ENCODE peak calls at places on chromosomes 11 and 22, in nine cellular contexts. One of them, this sample, is unnamed.

GRCh38 chr11:47667135-47667534 is 24.8 kb upstream of the MTCH2 start:
- DNase-seq in AG10803: no peak
- DNase-seq in GM10248: no peak
- DNase-seq in IMR-90: peak; percentile 4
- DNase-seq in body of pancreas: no peak
- DNase-seq in hepatocyte: no peak
- DNase-seq in fibroblast of pulmonary artery: peak; percentile 5
- DNase-seq in neural crest cell: no peak
- DNase-seq in cardiac muscle cell: no peak
- DNase-seq in this sample: no peak

GRCh38 chr22:40498454-40499186 is 128.2 kb downstream of the SGSM3 start:
- DNase-seq in AG10803: peak; percentile 94
- DNase-seq in GM10248: no peak
- DNase-seq in IMR-90: peak; percentile 97
- DNase-seq in body of pancreas: no peak
- DNase-seq in hepatocyte: peak; percentile 63
- DNase-seq in fibroblast of pulmonary artery: peak; percentile 81
- DNase-seq in neural crest cell: no peak
- DNase-seq in cardiac muscle cell: peak; percentile 62
- DNase-seq in this sample: no peak

GRCh38 chr22:18997925-18998315 is 61.8 kb upstream of the PRODH start:
- DNase-seq in AG10803: no peak
- DNase-seq in GM10248: no peak
- DNase-seq in IMR-90: no peak
- DNase-seq in body of pancreas: no peak
- DNase-seq in hepatocyte: no peak
- DNase-seq in fibroblast of pulmonary artery: no peak
- DNase-seq in neural crest cell: no peak
- DNase-seq in cardiac muscle cell: no peak
- DNase-seq in this sample: no peak

GRCh38 chr11:131773626-131774025 is 403.2 kb downstream of the NTM start:
- DNase-seq in AG10803: no peak
- DNase-seq in GM10248: no peak
- DNase-seq in IMR-90: peak; percentile 20
- DNase-seq in body of pancreas: no peak
- DNase-seq in hepatocyte: no peak
- DNase-seq in fibroblast of pulmonary artery: no peak
- DNase-seq in neural crest cell: no peak
- DNase-seq in cardiac muscle cell: peak; percentile 21
- DNase-seq in this sample: no peak

GRCh38 chr22:29814003-29814402 is 24.1 kb downstream of the ASCC2 start:
- DNase-seq in AG10803: no peak
- DNase-seq in GM10248: no peak
- DNase-seq in IMR-90: no peak
- DNase-seq in body of pancreas: no peak
- DNase-seq in hepatocyte: peak; percentile 29
- DNase-seq in fibroblast of pulmonary artery: no peak
- DNase-seq in neural crest cell: no peak
- DNase-seq in cardiac muscle cell: no peak
- DNase-seq in this sample: no peak

GRCh38 chr11:126718319-126718718 is 282.3 kb downstream of the KIRREL3 start:
- DNase-seq in AG10803: peak; percentile 39
- DNase-seq in GM10248: no peak
- DNase-seq in IMR-90: peak; percentile 18
- DNase-seq in body of pancreas: no peak
- DNase-seq in hepatocyte: no peak
- DNase-seq in fibroblast of pulmonary artery: no peak
- DNase-seq in neural crest cell: no peak
- DNase-seq in cardiac muscle cell: no peak
- DNase-seq in this sample: no peak

GRCh38 chr11:7115775-7116174 is 27.0 kb downstream of the RBMXL2 start:
- DNase-seq in AG10803: no peak
- DNase-seq in GM10248: no peak
- DNase-seq in IMR-90: peak; percentile 43
- DNase-seq in body of pancreas: no peak
- DNase-seq in hepatocyte: no peak
- DNase-seq in fibroblast of pulmonary artery: peak; percentile 33
- DNase-seq in neural crest cell: no peak
- DNase-seq in cardiac muscle cell: no peak
- DNase-seq in this sample: no peak

GRCh38 chr22:31170971-31171370 is 11.0 kb downstream of the RNF185 start:
- DNase-seq in AG10803: no peak
- DNase-seq in GM10248: no peak
- DNase-seq in IMR-90: no peak
- DNase-seq in body of pancreas: no peak
- DNase-seq in hepatocyte: no peak
- DNase-seq in fibroblast of pulmonary artery: no peak
- DNase-seq in neural crest cell: no peak
- DNase-seq in cardiac muscle cell: no peak
- DNase-seq in this sample: no peak

GRCh38 chr22:18954941-18955571 is 19.0 kb upstream of the PRODH start:
- DNase-seq in AG10803: no peak
- DNase-seq in GM10248: no peak
- DNase-seq in IMR-90: no peak
- DNase-seq in body of pancreas: no peak
- DNase-seq in hepatocyte: no peak
- DNase-seq in fibroblast of pulmonary artery: no peak
- DNase-seq in neural crest cell: no peak
- DNase-seq in cardiac muscle cell: no peak
- DNase-seq in this sample: no peak

GRCh38 chr22:36116127-36116526 is 44.4 kb downstream of the APOL3 start:
- DNase-seq in AG10803: no peak
- DNase-seq in GM10248: no peak
- DNase-seq in IMR-90: no peak
- DNase-seq in body of pancreas: no peak
- DNase-seq in hepatocyte: no peak
- DNase-seq in fibroblast of pulmonary artery: no peak
- DNase-seq in neural crest cell: no peak
- DNase-seq in cardiac muscle cell: no peak
- DNase-seq in this sample: no peak

GRCh38 chr11:5004429-5005274 is 10.0 kb downstream of the OR51L1 start:
- DNase-seq in AG10803: peak; percentile 59
- DNase-seq in GM10248: peak; percentile 10
- DNase-seq in IMR-90: peak; percentile 61
- DNase-seq in body of pancreas: peak; percentile 61
- DNase-seq in hepatocyte: peak; percentile 81
- DNase-seq in fibroblast of pulmonary artery: peak; percentile 72
- DNase-seq in neural crest cell: peak; percentile 53
- DNase-seq in cardiac muscle cell: peak; percentile 74
- DNase-seq in this sample: peak; percentile 54

GRCh38 chr11:66062408-66062807 is 7.7 kb upstream of the PACS1 start:
- DNase-seq in AG10803: no peak
- DNase-seq in GM10248: no peak
- DNase-seq in IMR-90: no peak
- DNase-seq in body of pancreas: no peak
- DNase-seq in hepatocyte: no peak
- DNase-seq in fibroblast of pulmonary artery: no peak
- DNase-seq in neural crest cell: no peak
- DNase-seq in cardiac muscle cell: no peak
- DNase-seq in this sample: no peak

GRCh38 chr11:37105456-37105855 is 507.4 kb upstream of the RAG2 start:
- DNase-seq in AG10803: no peak
- DNase-seq in GM10248: no peak
- DNase-seq in IMR-90: no peak
- DNase-seq in body of pancreas: no peak
- DNase-seq in hepatocyte: no peak
- DNase-seq in fibroblast of pulmonary artery: no peak
- DNase-seq in neural crest cell: no peak
- DNase-seq in cardiac muscle cell: peak; percentile 14
- DNase-seq in this sample: no peak

GRCh38 chr22:26259510-26259909 is 90.2 kb downstream of the SEZ6L start:
- DNase-seq in AG10803: peak; percentile 16
- DNase-seq in GM10248: no peak
- DNase-seq in IMR-90: peak; percentile 8
- DNase-seq in body of pancreas: no peak
- DNase-seq in hepatocyte: peak; percentile 57
- DNase-seq in fibroblast of pulmonary artery: peak; percentile 10
- DNase-seq in neural crest cell: peak; percentile 32
- DNase-seq in cardiac muscle cell: peak; percentile 4
- DNase-seq in this sample: peak; percentile 54

GRCh38 chr22:26617251-26618199 is at the start of gene CRYBB1:
- DNase-seq in AG10803: peak; percentile 67
- DNase-seq in GM10248: no peak
- DNase-seq in IMR-90: peak; percentile 36
- DNase-seq in body of pancreas: no peak
- DNase-seq in hepatocyte: no peak
- DNase-seq in fibroblast of pulmonary artery: no peak
- DNase-seq in neural crest cell: no peak
- DNase-seq in cardiac muscle cell: peak; percentile 40
- DNase-seq in this sample: no peak

GRCh38 chr11:6855971-6856542 is 6.8 kb upstream of the OR10A2 start:
- DNase-seq in AG10803: peak; percentile 13
- DNase-seq in GM10248: no peak
- DNase-seq in IMR-90: peak; percentile 67
- DNase-seq in body of pancreas: peak; percentile 31
- DNase-seq in hepatocyte: peak; percentile 37
- DNase-seq in fibroblast of pulmonary artery: peak; percentile 61
- DNase-seq in neural crest cell: no peak
- DNase-seq in cardiac muscle cell: peak; percentile 6
- DNase-seq in this sample: no peak

GRCh38 chr11:120932305-120932905 is 91.5 kb upstream of the TBCEL start:
- DNase-seq in AG10803: no peak
- DNase-seq in GM10248: no peak
- DNase-seq in IMR-90: no peak
- DNase-seq in body of pancreas: no peak
- DNase-seq in hepatocyte: no peak
- DNase-seq in fibroblast of pulmonary artery: no peak
- DNase-seq in neural crest cell: no peak
- DNase-seq in cardiac muscle cell: no peak
- DNase-seq in this sample: no peak

GRCh38 chr11:19959210-19959609 is 201.1 kb downstream of the DBX1 start:
- DNase-seq in AG10803: no peak
- DNase-seq in GM10248: no peak
- DNase-seq in IMR-90: no peak
- DNase-seq in body of pancreas: no peak
- DNase-seq in hepatocyte: no peak
- DNase-seq in fibroblast of pulmonary artery: no peak
- DNase-seq in neural crest cell: no peak
- DNase-seq in cardiac muscle cell: no peak
- DNase-seq in this sample: no peak

GRCh38 chr22:30894371-30894740 is 74.2 kb downstream of the MORC2 start:
- DNase-seq in AG10803: no peak
- DNase-seq in GM10248: no peak
- DNase-seq in IMR-90: no peak
- DNase-seq in body of pancreas: no peak
- DNase-seq in hepatocyte: no peak
- DNase-seq in fibroblast of pulmonary artery: no peak
- DNase-seq in neural crest cell: no peak
- DNase-seq in cardiac muscle cell: no peak
- DNase-seq in this sample: no peak

DNA sequence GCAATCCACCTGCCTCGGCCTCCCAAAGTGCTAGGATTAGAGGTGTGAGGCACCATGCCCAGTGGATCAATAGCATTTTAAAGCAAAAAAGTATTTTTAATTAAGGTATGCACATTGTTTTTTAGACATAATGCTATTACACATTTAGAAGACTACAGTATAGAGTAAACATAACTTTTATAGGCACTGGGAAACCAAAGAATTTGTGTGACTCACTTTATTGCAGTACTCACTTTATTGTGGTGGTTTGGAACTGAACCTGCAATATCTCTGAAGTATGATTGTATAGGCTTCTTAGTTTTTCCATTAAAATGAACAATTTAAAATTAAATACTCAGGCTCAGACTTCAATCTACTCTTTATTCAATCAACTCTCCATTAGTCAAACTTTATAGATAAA is 17.5 kb upstream of the CD3E start:
- DNase-seq in AG10803: peak; percentile 16
- DNase-seq in GM10248: no peak
- DNase-seq in IMR-90: no peak
- DNase-seq in body of pancreas: no peak
- DNase-seq in hepatocyte: peak; percentile 30
- DNase-seq in fibroblast of pulmonary artery: no peak
- DNase-seq in neural crest cell: no peak
- DNase-seq in cardiac muscle cell: peak; percentile 18
- DNase-seq in this sample: no peak
- TF ChIP-seq CTCF in AG10803: no peak
- TF ChIP-seq CTCF in GM10248: no peak
- TF ChIP-seq CTCF in IMR-90: no peak
- TF ChIP-seq CTCF in body of pancreas: no peak
- TF ChIP-seq CTCF in hepatocyte: no peak
- TF ChIP-seq CTCF in fibroblast of pulmonary artery: no peak
- TF ChIP-seq CTCF in neural crest cell: no peak
- TF ChIP-seq CTCF in cardiac muscle cell: no peak
- TF ChIP-seq CTCF in this sample: no peak

GRCh38 chr11:65016705-65017104 is 2.7 kb downstream of the ARL2 start:
- DNase-seq in AG10803: no peak
- DNase-seq in GM10248: no peak
- DNase-seq in IMR-90: no peak
- DNase-seq in body of pancreas: no peak
- DNase-seq in hepatocyte: no peak
- DNase-seq in fibroblast of pulmonary artery: no peak
- DNase-seq in neural crest cell: no peak
- DNase-seq in cardiac muscle cell: no peak
- DNase-seq in this sample: no peak
- TF ChIP-seq CTCF in AG10803: no peak
- TF ChIP-seq CTCF in GM10248: no peak
- TF ChIP-seq CTCF in IMR-90: no peak
- TF ChIP-seq CTCF in body of pancreas: no peak
- TF ChIP-seq CTCF in hepatocyte: no peak
- TF ChIP-seq CTCF in fibroblast of pulmonary artery: no peak
- TF ChIP-seq CTCF in neural crest cell: no peak
- TF ChIP-seq CTCF in cardiac muscle cell: no peak
- TF ChIP-seq CTCF in this sample: no peak

GRCh38 chr11:56750190-56750589 is 1.7 kb upstream of the OR9G4 start:
- DNase-seq in AG10803: no peak
- DNase-seq in GM10248: no peak
- DNase-seq in IMR-90: no peak
- DNase-seq in body of pancreas: no peak
- DNase-seq in hepatocyte: no peak
- DNase-seq in fibroblast of pulmonary artery: no peak
- DNase-seq in neural crest cell: no peak
- DNase-seq in cardiac muscle cell: no peak
- DNase-seq in this sample: no peak
- TF ChIP-seq CTCF in AG10803: no peak
- TF ChIP-seq CTCF in GM10248: no peak
- TF ChIP-seq CTCF in IMR-90: no peak
- TF ChIP-seq CTCF in body of pancreas: no peak
- TF ChIP-seq CTCF in hepatocyte: no peak
- TF ChIP-seq CTCF in fibroblast of pulmonary artery: no peak
- TF ChIP-seq CTCF in neural crest cell: no peak
- TF ChIP-seq CTCF in cardiac muscle cell: no peak
- TF ChIP-seq CTCF in this sample: no peak

GRCh38 chr22:43423046-43423445 is 11.2 kb downstream of the MPPED1 start:
- DNase-seq in AG10803: no peak
- DNase-seq in GM10248: no peak
- DNase-seq in IMR-90: no peak
- DNase-seq in body of pancreas: no peak
- DNase-seq in hepatocyte: no peak
- DNase-seq in fibroblast of pulmonary artery: no peak
- DNase-seq in neural crest cell: no peak
- DNase-seq in cardiac muscle cell: no peak
- DNase-seq in this sample: no peak
- TF ChIP-seq CTCF in AG10803: no peak
- TF ChIP-seq CTCF in GM10248: no peak
- TF ChIP-seq CTCF in IMR-90: no peak
- TF ChIP-seq CTCF in body of pancreas: no peak
- TF ChIP-seq CTCF in hepatocyte: no peak
- TF ChIP-seq CTCF in fibroblast of pulmonary artery: no peak
- TF ChIP-seq CTCF in neural crest cell: no peak
- TF ChIP-seq CTCF in cardiac muscle cell: no peak
- TF ChIP-seq CTCF in this sample: no peak

GRCh38 chr11:102664001-102664752 is 39.0 kb upstream of the MMP20 start:
- DNase-seq in AG10803: no peak
- DNase-seq in GM10248: no peak
- DNase-seq in IMR-90: no peak
- DNase-seq in body of pancreas: no peak
- DNase-seq in hepatocyte: no peak
- DNase-seq in fibroblast of pulmonary artery: peak; percentile 8
- DNase-seq in neural crest cell: no peak
- DNase-seq in cardiac muscle cell: peak; percentile 11
- DNase-seq in this sample: no peak
- TF ChIP-seq CTCF in AG10803: peak; percentile 36
- TF ChIP-seq CTCF in GM10248: peak; percentile 44
- TF ChIP-seq CTCF in IMR-90: peak; percentile 35
- TF ChIP-seq CTCF in body of pancreas: no peak
- TF ChIP-seq CTCF in hepatocyte: peak; percentile 17
- TF ChIP-seq CTCF in fibroblast of pulmonary artery: peak; percentile 53
- TF ChIP-seq CTCF in neural crest cell: peak; percentile 28
- TF ChIP-seq CTCF in cardiac muscle cell: peak; percentile 45
- TF ChIP-seq CTCF in this sample: no peak

This sample was measured in mesothelial cell of epicardium.